ENCODE peak calls at places on chromosomes 7 and 10, in seven cellular contexts. One of them, this sample, is unnamed.

GRCh38 chr10:5811387-5811821 is 1.8 kb downstream of the GDI2 start:
- DNase-seq in cardiac muscle cell: peak; percentile 52
- DNase-seq in gastrocnemius medialis: no peak
- DNase-seq in psoas muscle: no peak
- DNase-seq in body of pancreas: no peak
- DNase-seq in testis: no peak
- DNase-seq in tibial nerve: no peak
- DNase-seq in this sample: no peak

GRCh38 chr10:24556746-24557742 is 166.6 kb downstream of the ARHGAP21 start:
- DNase-seq in psoas muscle: no peak
- DNase-seq in gastrocnemius medialis: no peak
- DNase-seq in cardiac muscle cell: peak; percentile 85
- DNase-seq in testis: peak; percentile 42
- DNase-seq in body of pancreas: no peak
- DNase-seq in tibial nerve: no peak
- DNase-seq in this sample: no peak

GRCh38 chr10:63801139-63801538 is 279.9 kb downstream of the REEP3 start:
- DNase-seq in body of pancreas: no peak
- DNase-seq in tibial nerve: no peak
- DNase-seq in cardiac muscle cell: peak; percentile 12
- DNase-seq in testis: no peak
- DNase-seq in gastrocnemius medialis: no peak
- DNase-seq in psoas muscle: no peak
- DNase-seq in this sample: no peak

GRCh38 chr7:41688012-41688625 is 14.8 kb downstream of the INHBA start:
- DNase-seq in testis: no peak
- DNase-seq in body of pancreas: no peak
- DNase-seq in tibial nerve: no peak
- DNase-seq in gastrocnemius medialis: no peak
- DNase-seq in psoas muscle: no peak
- DNase-seq in cardiac muscle cell: no peak
- DNase-seq in this sample: no peak

GRCh38 chr7:7641129-7641663 is 644 bp downstream of the UMAD1 start:
- DNase-seq in cardiac muscle cell: no peak
- DNase-seq in body of pancreas: peak; percentile 35
- DNase-seq in gastrocnemius medialis: no peak
- DNase-seq in testis: peak; percentile 36
- DNase-seq in psoas muscle: no peak
- DNase-seq in tibial nerve: no peak
- DNase-seq in this sample: peak; percentile 20

GRCh38 chr7:139360210-139360947 is 685 bp downstream of the LUC7L2 start:
- DNase-seq in gastrocnemius medialis: peak; percentile 99
- DNase-seq in psoas muscle: peak; percentile 98
- DNase-seq in tibial nerve: peak; percentile 98
- DNase-seq in testis: peak; percentile 98
- DNase-seq in body of pancreas: peak; percentile 97
- DNase-seq in cardiac muscle cell: peak; percentile 96
- DNase-seq in this sample: peak; percentile 98

GRCh38 chr7:111903797-111904196 is 302.4 kb downstream of the DOCK4 start:
- DNase-seq in tibial nerve: no peak
- DNase-seq in cardiac muscle cell: no peak
- DNase-seq in body of pancreas: no peak
- DNase-seq in gastrocnemius medialis: no peak
- DNase-seq in psoas muscle: no peak
- DNase-seq in testis: no peak
- DNase-seq in this sample: no peak

GRCh38 chr7:34837826-34838225 is 179.8 kb downstream of the NPSR1 start:
- DNase-seq in body of pancreas: no peak
- DNase-seq in cardiac muscle cell: no peak
- DNase-seq in testis: no peak
- DNase-seq in psoas muscle: no peak
- DNase-seq in gastrocnemius medialis: no peak
- DNase-seq in tibial nerve: no peak
- DNase-seq in this sample: no peak

GRCh38 chr10:61628875-61629513 is 33.7 kb upstream of the CABCOCO1 start:
- DNase-seq in psoas muscle: no peak
- DNase-seq in body of pancreas: no peak
- DNase-seq in cardiac muscle cell: peak; percentile 95
- DNase-seq in testis: no peak
- DNase-seq in gastrocnemius medialis: no peak
- DNase-seq in tibial nerve: no peak
- DNase-seq in this sample: no peak

GRCh38 chr7:104137971-104138370 is 69.8 kb downstream of the ORC5 start:
- DNase-seq in psoas muscle: no peak
- DNase-seq in gastrocnemius medialis: no peak
- DNase-seq in body of pancreas: no peak
- DNase-seq in cardiac muscle cell: peak; percentile 48
- DNase-seq in testis: no peak
- DNase-seq in tibial nerve: no peak
- DNase-seq in this sample: no peak

GRCh38 chr10:12699258-12699700 is 302.2 kb downstream of the CCDC3 start:
- DNase-seq in gastrocnemius medialis: no peak
- DNase-seq in body of pancreas: peak; percentile 62
- DNase-seq in cardiac muscle cell: peak; percentile 62
- DNase-seq in testis: no peak
- DNase-seq in psoas muscle: no peak
- DNase-seq in tibial nerve: no peak
- DNase-seq in this sample: no peak

GRCh38 chr10:90192825-90193224 is 491.4 kb downstream of the KIF20B start:
- DNase-seq in body of pancreas: no peak
- DNase-seq in gastrocnemius medialis: no peak
- DNase-seq in psoas muscle: no peak
- DNase-seq in tibial nerve: no peak
- DNase-seq in cardiac muscle cell: no peak
- DNase-seq in testis: no peak
- DNase-seq in this sample: no peak

DNA sequence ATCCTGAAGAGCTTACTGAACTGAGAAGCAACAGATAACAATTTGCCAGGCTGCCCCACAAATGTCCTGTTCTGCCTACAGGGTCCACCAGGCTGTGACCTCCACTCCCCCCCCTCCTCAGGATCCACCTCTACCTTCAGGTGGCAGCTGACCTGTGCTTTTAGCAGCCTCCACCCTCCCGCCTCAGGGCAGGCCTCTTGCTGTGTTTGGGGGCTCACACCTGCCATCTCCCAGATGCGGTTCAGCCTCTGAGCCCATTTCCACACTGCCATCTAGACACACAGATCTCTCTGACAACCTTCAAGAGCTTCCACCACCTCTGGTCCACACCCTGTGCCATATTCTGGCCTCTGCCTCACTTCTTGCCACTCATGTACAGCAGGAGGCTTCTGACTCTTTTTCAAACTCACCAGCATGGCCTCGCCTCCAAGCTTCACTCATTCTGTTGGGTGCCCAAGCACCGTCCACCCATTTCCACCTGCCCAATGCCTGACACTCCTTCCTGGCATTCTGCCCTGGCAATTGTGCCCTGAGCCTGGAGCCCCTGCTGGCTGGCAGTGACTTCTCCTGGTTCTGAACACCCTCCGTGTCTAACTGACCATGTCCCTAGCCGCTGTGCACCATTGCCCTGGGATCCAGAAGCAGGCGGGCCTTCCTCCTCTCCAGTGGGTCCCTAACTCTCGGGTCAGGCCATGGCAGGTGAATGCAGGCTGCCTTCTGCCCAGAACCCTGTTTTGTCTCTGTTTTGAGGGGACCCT is 18.4 kb downstream of the TMEM72 start:
- DNase-seq in gastrocnemius medialis: no peak
- DNase-seq in testis: no peak
- DNase-seq in body of pancreas: no peak
- DNase-seq in tibial nerve: no peak
- DNase-seq in psoas muscle: no peak
- DNase-seq in cardiac muscle cell: no peak
- DNase-seq in this sample: no peak
- H3K27ac ChIP-seq in gastrocnemius medialis: no peak overlapping the region
- H3K27ac ChIP-seq in testis: no peak overlapping the region
- H3K27ac ChIP-seq in body of pancreas: no peak overlapping the region
- H3K27ac ChIP-seq in tibial nerve: no peak overlapping the region
- H3K27ac ChIP-seq in psoas muscle: no peak overlapping the region
- H3K27ac ChIP-seq in cardiac muscle cell: no peak overlapping the region
- H3K27ac ChIP-seq in this sample: no peak overlapping the region

GRCh38 chr10:100483876-100484666 is 21.3 kb downstream of the WNT8B start:
- DNase-seq in psoas muscle: no peak
- DNase-seq in testis: no peak
- DNase-seq in cardiac muscle cell: no peak
- DNase-seq in tibial nerve: no peak
- DNase-seq in gastrocnemius medialis: no peak
- DNase-seq in body of pancreas: no peak
- DNase-seq in this sample: no peak

GRCh38 chr10:100482181-100482833 is 19.5 kb downstream of the WNT8B start:
- DNase-seq in body of pancreas: peak; percentile 85
- DNase-seq in psoas muscle: peak; percentile 85
- DNase-seq in cardiac muscle cell: peak; percentile 76
- DNase-seq in testis: peak; percentile 85
- DNase-seq in tibial nerve: peak; percentile 10
- DNase-seq in gastrocnemius medialis: peak; percentile 39
- DNase-seq in this sample: peak; percentile 78

GRCh38 chr10:100480002-100480401 is 17.2 kb downstream of the WNT8B start:
- DNase-seq in psoas muscle: no peak
- DNase-seq in gastrocnemius medialis: no peak
- DNase-seq in cardiac muscle cell: no peak
- DNase-seq in tibial nerve: no peak
- DNase-seq in testis: no peak
- DNase-seq in body of pancreas: no peak
- DNase-seq in this sample: no peak

GRCh38 chr10:100482834-100483185 is 20.0 kb downstream of the WNT8B start:
- DNase-seq in cardiac muscle cell: no peak
- DNase-seq in body of pancreas: no peak
- DNase-seq in tibial nerve: no peak
- DNase-seq in psoas muscle: no peak
- DNase-seq in testis: no peak
- DNase-seq in gastrocnemius medialis: no peak
- DNase-seq in this sample: no peak

DNA sequence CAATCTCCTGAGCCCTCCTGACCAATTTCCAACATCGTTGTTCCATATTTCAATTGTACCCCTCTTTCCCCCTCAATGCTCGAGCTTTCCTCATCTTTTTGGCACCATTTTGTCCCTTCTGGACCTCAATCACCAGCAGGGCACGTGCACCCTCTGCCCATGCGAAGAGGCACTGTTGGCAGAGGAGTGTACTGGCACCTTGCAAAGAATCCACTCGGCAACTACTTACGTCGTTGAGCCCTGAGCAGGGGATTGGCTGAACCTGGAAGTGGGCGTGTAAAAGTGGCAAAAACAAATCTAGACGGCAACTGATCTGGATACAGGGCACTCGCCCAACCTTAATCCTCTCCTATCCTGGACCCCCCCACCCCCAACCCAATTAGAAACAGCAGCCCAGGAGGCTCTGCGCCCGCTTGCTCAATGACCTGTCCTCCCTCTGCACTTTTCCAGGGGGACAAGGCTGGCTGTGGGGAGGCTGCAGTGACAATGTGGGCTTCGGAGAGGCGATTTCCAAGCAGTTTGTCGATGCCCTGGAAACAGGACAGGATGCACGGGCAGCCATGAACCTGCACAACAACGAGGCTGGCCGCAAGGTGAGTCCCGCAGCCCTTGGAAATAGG is 18.8 kb downstream of the WNT8B start:
- DNase-seq in cardiac muscle cell: peak; percentile 87
- DNase-seq in gastrocnemius medialis: peak; percentile 70
- DNase-seq in psoas muscle: peak; percentile 86
- DNase-seq in testis: peak; percentile 92
- DNase-seq in tibial nerve: peak; percentile 96
- DNase-seq in body of pancreas: peak; percentile 90
- DNase-seq in this sample: peak; percentile 92
- H3K27me3 ChIP-seq in cardiac muscle cell: peaks cover 91% of the 10 kb centered on the region
- H3K27me3 ChIP-seq in gastrocnemius medialis: peaks cover 19% of the 10 kb centered on the region
- H3K27me3 ChIP-seq in psoas muscle: no peaks in the 10 kb centered on the region
- H3K27me3 ChIP-seq in testis: no peaks in the 10 kb centered on the region
- H3K27me3 ChIP-seq in tibial nerve: no peaks in the 10 kb centered on the region
- H3K27me3 ChIP-seq in body of pancreas: no peaks in the 10 kb centered on the region
- H3K27me3 ChIP-seq in this sample: no peaks in the 10 kb centered on the region

GRCh38 chr7:84060000-84060399 is 134.6 kb downstream of the SEMA3A start:
- DNase-seq in psoas muscle: no peak
- DNase-seq in gastrocnemius medialis: no peak
- DNase-seq in testis: no peak
- DNase-seq in body of pancreas: no peak
- DNase-seq in tibial nerve: no peak
- DNase-seq in cardiac muscle cell: no peak
- DNase-seq in this sample: no peak

GRCh38 chr7:84057576-84057975 is 137.0 kb downstream of the SEMA3A start:
- DNase-seq in body of pancreas: no peak
- DNase-seq in cardiac muscle cell: no peak
- DNase-seq in testis: no peak
- DNase-seq in gastrocnemius medialis: no peak
- DNase-seq in tibial nerve: no peak
- DNase-seq in psoas muscle: no peak
- DNase-seq in this sample: no peak

GRCh38 chr7:84055904-84056615 is 138.5 kb downstream of the SEMA3A start:
- DNase-seq in psoas muscle: no peak
- DNase-seq in testis: no peak
- DNase-seq in body of pancreas: no peak
- DNase-seq in cardiac muscle cell: no peak
- DNase-seq in tibial nerve: no peak
- DNase-seq in gastrocnemius medialis: no peak
- DNase-seq in this sample: no peak

GRCh38 chr7:84058311-84059076 is 136.1 kb downstream of the SEMA3A start:
- DNase-seq in cardiac muscle cell: no peak
- DNase-seq in testis: no peak
- DNase-seq in tibial nerve: no peak
- DNase-seq in gastrocnemius medialis: no peak
- DNase-seq in psoas muscle: no peak
- DNase-seq in body of pancreas: no peak
- DNase-seq in this sample: no peak

DNA sequence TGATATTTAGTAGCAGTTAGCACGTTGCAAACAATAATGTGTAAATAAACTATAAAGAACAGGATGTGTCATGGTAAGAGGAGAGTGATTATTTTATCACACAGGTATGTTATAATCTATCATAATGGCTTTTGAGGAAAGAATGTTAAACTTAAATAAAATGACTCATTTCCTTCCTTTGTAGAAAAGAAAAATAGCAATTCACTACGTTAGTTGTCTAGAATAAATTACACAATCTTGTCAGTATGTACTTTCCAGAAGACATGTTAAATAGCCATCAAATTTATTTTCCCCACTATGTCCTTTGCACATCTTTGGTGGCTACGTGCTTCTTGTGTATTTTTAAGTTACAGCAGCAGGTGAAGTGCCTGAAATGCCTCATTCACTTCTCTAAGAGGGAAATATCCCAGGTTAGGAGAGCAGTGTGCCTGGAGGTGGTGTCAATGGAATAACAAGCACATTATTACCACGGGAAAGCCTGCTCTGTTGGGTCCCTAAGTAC is 133.8 kb downstream of the SEMA3A start:
- DNase-seq in gastrocnemius medialis: no peak
- DNase-seq in body of pancreas: no peak
- DNase-seq in psoas muscle: no peak
- DNase-seq in testis: no peak
- DNase-seq in tibial nerve: no peak
- DNase-seq in cardiac muscle cell: peak; percentile 21
- DNase-seq in this sample: no peak
- H3K27ac ChIP-seq in gastrocnemius medialis: no peak overlapping the region
- H3K27ac ChIP-seq in body of pancreas: no peak overlapping the region
- H3K27ac ChIP-seq in psoas muscle: no peak overlapping the region
- H3K27ac ChIP-seq in testis: no peak overlapping the region
- H3K27ac ChIP-seq in tibial nerve: no peak overlapping the region
- H3K27ac ChIP-seq in cardiac muscle cell: no peak overlapping the region
- H3K27ac ChIP-seq in this sample: no peak overlapping the region

DNA sequence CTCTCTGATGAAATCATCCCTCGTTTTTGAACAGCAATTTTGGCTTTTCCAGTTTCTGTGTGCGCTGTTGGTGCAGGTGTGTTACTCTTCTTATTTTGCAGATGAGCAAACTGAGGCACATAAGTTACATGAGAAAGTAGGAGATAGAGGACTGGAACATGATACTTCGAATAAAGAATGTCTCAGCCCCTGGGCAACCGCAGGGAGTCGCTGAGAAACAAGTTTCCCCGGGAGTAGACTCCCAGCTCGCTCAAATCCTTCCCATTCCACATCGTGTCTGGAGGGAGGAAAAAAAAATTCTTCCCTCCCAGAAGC is 18.0 kb downstream of the MXI1 start:
- DNase-seq in testis: no peak
- DNase-seq in tibial nerve: no peak
- DNase-seq in body of pancreas: no peak
- DNase-seq in cardiac muscle cell: no peak
- DNase-seq in gastrocnemius medialis: no peak
- DNase-seq in psoas muscle: no peak
- DNase-seq in this sample: no peak
- H3K27me3 ChIP-seq in testis: no peaks in the 10 kb centered on the region
- H3K27me3 ChIP-seq in tibial nerve: no peaks in the 10 kb centered on the region
- H3K27me3 ChIP-seq in body of pancreas: no peaks in the 10 kb centered on the region
- H3K27me3 ChIP-seq in cardiac muscle cell: no peaks in the 10 kb centered on the region
- H3K27me3 ChIP-seq in gastrocnemius medialis: no peaks in the 10 kb centered on the region
- H3K27me3 ChIP-seq in psoas muscle: no peaks in the 10 kb centered on the region
- H3K27me3 ChIP-seq in this sample: no peaks in the 10 kb centered on the region

This sample was measured in Peyer's patch.